ENCODE peak calls at places on chromosomes 13 and 19, in four cellular contexts. F is uterus, O is fibroblast of lung, I is HepG2. U is an unnamed sample. For H3K4me1, the result is how much of the 10 kb centered on the place peaks cover.

GRCh38 chr13:62473190-62473943 is 1057.7 kb upstream of the PCDH20 start:
- DNase-seq in F (no peak), O (no peak), I (no peak), U (no peak)

GRCh38 chr13:49020940-49021548 is 45.3 kb downstream of the FNDC3A start:
- DNase-seq in F (no peak), O (no peak), I (no peak), U (peak)

GRCh38 chr13:75145926-75146325 is 336.0 kb downstream of the TBC1D4 start:
- DNase-seq in F (no peak), O (peak), I (no peak), U (no peak)

GRCh38 chr13:30978981-30979956 is 46.8 kb downstream of the TEX26 start:
- DNase-seq in F (no peak), O (no peak), I (peak), U (peak)

GRCh38 chr13:48858122-48858521 is 117.6 kb upstream of the FNDC3A start:
- DNase-seq in F (no peak), O (no peak), I (no peak), U (no peak)

GRCh38 chr13:111210488-111210887 is 95.4 kb downstream of the ARHGEF7 start:
- DNase-seq in F (no peak), O (peak), I (no peak), U (peak)

GRCh38 chr19:32642771-32643170 is 32.2 kb downstream of the ANKRD27 start:
- DNase-seq in F (no peak), O (no peak), I (no peak), U (no peak)

GRCh38 chr13:36344886-36345437 is 1.2 kb downstream of the SPART start:
- DNase-seq in F (no peak), O (no peak), I (no peak), U (peak)

GRCh38 chr13:110354715-110355473 is 47.8 kb downstream of the COL4A2 start:
- DNase-seq in F (no peak), O (no peak), I (no peak), U (no peak)

GRCh38 chr19:35545855-35546381 is 492 bp downstream of the TMEM147 start:
- DNase-seq in F (peak), O (peak), I (no peak), U (no peak)

GRCh38 chr19:38401148-38401547 is 1.7 kb upstream of the FAM98C start:
- DNase-seq in F (no peak), O (no peak), I (peak), U (no peak)

GRCh38 chr13:77535448-77535847 is at the start of gene SCEL:
- DNase-seq in F (no peak), O (no peak), I (no peak), U (no peak)

GRCh38 chr13:55977436-55977835 is 1163.3 kb upstream of the PRR20A start:
- DNase-seq in F (no peak), O (no peak), I (no peak), U (no peak)

GRCh38 chr19:42370667-42371066 is 19.4 kb downstream of the CNFN start:
- DNase-seq in F (no peak), O (peak), I (no peak), U (no peak)

GRCh38 chr13:31747966-31748365 is 8.6 kb downstream of the RXFP2 start:
- DNase-seq in F (no peak), O (no peak), I (no peak), U (no peak)

GRCh38 chr13:113216165-113217056 is 7.0 kb downstream of the CUL4A start:
- DNase-seq in F (no peak), O (peak), I (peak), U (peak)

GRCh38 chr13:78596701-78597550 is 6.4 kb downstream of the POU4F1 start:
- DNase-seq in F (no peak), O (peak), I (no peak), U (peak)

GRCh38 chr13:30685987-30686386 is 49.4 kb upstream of the ALOX5AP start:
- DNase-seq in F (no peak), O (no peak), I (no peak), U (no peak)

GRCh38 chr19:31570718-31571117 is 221.5 kb upstream of the TSHZ3 start:
- DNase-seq in F (no peak), O (peak), I (no peak), U (no peak)

GRCh38 chr19:1315470-1316166 is 29.9 kb downstream of the EFNA2 start:
- DNase-seq in F (peak), O (peak), I (no peak), U (peak)

GRCh38 chr13:31051999-31052398 is 109.7 kb downstream of the HSPH1 start:
- DNase-seq in F (no peak), O (no peak), I (no peak), U (peak)

GRCh38 chr13:57633141-57633949 is 1.8 kb downstream of the PCDH17 start:
- DNase-seq in F (peak), O (peak), I (no peak), U (peak)

GRCh38 chr13:93559718-93560117 is 333.1 kb downstream of the GPC6 start:
- DNase-seq in F (no peak), O (peak), I (no peak), U (no peak)

GRCh38 chr19:5046339-5047039 is 77.6 kb downstream of the KDM4B start:
- DNase-seq in F (no peak), O (no peak), I (peak), U (no peak)

GRCh38 chr19:15187026-15188007 is 13.5 kb downstream of the NOTCH3 start:
- DNase-seq in F (no peak), O (no peak), I (no peak), U (no peak)

GRCh38 chr13:93248627-93249047 is 22.0 kb downstream of the GPC6 start:
- DNase-seq in F (no peak), O (no peak), I (peak), U (peak)

GRCh38 chr13:78875792-78876580 is 217.0 kb upstream of the OBI1 start:
- DNase-seq in F (no peak), O (no peak), I (no peak), U (peak)

GRCh38 chr13:48377857-48378256 is 35.1 kb downstream of the LPAR6 start:
- DNase-seq in F (no peak), O (no peak), I (no peak), U (no peak)

GRCh38 chr19:3517638-3518037 is 11.5 kb downstream of the FZR1 start:
- DNase-seq in F (no peak), O (no peak), I (no peak), U (no peak)
- H3K4me1 ChIP-seq in F (under half), O (under half), I (under half), U (under half)

GRCh38 chr19:51491586-51491985 is 10.0 kb downstream of the SIGLEC12 start:
- DNase-seq in F (no peak), O (no peak), I (no peak), U (no peak)
- H3K4me1 ChIP-seq in F (under half), O (under half), I (under half), U (under half)

DNA sequence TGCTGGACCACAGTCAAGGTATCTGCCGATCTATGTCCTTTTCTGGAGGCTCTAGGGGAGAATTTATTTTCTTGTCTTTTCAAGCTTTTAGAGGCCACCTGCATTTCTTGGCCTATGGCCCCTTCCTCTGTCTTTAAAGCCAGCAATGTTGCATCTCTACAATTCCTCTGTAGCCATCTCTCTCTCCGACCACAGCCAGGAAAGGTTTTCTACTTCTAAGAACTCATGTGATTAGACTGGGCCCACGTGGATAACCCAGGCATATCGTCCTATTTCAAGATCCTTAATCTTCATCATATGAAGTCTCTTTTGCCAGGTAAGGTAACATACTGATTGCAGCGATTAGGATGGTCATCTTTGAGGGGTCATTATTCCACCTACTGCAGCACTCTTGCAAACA is 43.4 kb upstream of the RGCC start:
- DNase-seq in F (no peak), O (no peak), I (no peak), U (no peak)
- H3K4me1 ChIP-seq in F (under half), O (under half), I (under half), U (under half)

GRCh38 chr19:17091758-17092333 is 16.3 kb downstream of the MYO9B start:
- DNase-seq in F (no peak), O (no peak), I (no peak), U (no peak)
- H3K4me1 ChIP-seq in F (under half), O (under half), I (under half), U (under half)

DNA sequence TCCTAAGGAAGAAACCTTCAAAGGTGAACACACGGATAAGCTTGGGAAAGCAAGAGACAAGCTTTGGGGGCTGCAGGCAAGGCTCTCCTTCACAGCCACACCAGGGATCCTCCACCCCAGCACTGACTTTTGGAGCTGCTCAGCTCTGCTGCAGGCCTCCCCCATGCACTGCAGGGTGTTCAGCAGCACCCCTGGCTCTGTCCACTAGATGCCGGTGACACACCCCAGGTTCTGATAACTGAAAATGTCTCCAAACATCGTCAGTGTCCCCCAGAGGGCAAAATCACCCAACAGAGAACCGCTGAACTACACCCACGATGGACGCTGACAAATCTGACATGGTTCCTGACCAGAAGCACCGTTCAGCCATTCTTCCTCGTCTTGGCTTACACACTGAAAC is 90.5 kb downstream of the STK24 start:
- DNase-seq in F (no peak), O (no peak), I (no peak), U (no peak)
- H3K4me1 ChIP-seq in F (under half), O (under half), I (half or more), U (half or more)

DNA sequence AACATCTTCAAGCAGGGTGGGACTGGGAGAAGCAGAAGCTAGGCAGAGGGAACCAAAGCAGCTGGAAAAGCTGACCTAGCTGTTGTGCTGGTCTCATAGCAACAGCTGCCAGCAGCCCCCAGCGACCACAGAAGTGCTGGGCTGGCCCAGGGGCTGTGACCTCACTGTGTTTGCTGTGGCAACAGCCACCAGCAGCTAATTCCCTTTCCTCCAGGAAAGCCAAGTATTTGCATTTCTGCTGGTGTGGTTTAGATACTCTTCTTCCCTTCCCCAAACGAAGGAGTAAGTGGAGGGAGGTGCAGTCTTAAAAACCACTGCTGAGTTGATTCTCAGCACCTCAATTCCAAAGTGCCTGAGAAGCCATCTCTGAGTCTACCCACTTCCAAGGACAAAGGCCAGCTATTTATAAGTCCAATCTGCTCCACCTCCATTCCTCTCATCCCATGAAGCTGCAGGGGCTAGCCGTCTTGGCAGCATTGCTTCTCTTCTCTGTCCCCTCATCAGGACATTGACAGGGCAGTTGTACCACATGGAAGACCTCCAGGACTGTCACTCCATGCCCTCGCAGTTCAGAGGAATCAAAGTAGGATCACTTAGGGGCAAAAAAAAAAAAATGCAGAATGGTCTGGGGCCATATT is 11.5 kb upstream of the CCDC97 start:
- DNase-seq in F (peak), O (peak), I (no peak), U (no peak)
- H3K4me1 ChIP-seq in F (under half), O (under half), I (under half), U (under half)

DNA sequence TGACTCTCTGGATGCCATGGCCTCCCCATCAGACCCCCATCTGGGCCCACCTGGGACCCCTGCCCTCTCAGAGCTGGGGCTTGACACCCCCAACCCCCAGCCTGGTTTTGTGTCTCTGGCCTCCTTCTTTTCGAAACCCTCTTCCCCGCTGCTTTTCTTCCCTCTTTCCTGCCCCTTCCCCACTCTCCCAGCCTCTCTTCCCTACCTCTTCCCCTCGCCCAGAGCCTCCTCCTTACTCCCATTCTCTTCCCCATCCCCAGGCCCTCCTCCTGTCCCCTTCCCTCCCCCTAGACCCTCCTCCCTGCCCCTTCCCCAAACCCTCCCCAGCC is 2.1 kb downstream of the TNFSF9 start:
- DNase-seq in F (no peak), O (no peak), I (no peak), U (no peak)
- H3K4me1 ChIP-seq in F (under half), O (under half), I (half or more), U (under half)

DNA sequence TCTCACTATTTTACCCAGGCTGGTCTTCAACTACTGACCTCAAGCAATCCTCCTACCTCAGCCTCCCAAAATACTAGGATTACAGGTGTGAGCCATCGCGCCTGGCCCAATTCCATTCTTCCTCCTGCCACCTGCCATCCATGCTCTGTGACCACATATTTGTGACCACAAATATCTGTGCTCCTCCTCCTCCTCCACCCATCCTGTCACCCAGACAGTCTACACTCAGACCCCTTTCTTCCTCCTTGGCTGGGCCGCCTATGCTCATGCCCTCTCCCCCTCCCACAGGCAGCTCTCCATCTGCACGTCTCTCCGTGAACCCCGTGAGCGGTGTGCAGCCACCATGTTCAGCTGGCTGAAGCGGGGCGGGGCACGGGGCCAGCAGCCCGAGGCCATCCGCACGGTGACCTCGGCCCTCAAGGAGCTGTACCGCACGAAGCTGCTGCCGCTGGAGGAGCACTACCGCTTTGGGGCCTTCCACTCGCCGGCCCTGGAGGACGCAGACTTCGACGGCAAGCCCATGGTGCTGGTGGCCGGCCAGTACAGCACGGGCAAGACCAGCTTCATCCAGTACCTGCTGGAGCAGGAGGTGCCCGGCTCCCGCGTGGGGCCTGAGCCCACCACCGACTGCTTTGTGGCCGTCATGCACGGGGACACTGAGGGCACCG is 3.2 kb downstream of the EHD2 start:
- DNase-seq in F (no peak), O (no peak), I (no peak), U (no peak)
- H3K4me1 ChIP-seq in F (under half), O (under half), I (half or more), U (under half)

GRCh38 chr19:19463348-19464117 is 51.8 kb downstream of the TSSK6 start:
- DNase-seq in F (peak), O (peak), I (no peak), U (no peak)
- H3K4me1 ChIP-seq in F (under half), O (half or more), I (under half), U (half or more)

GRCh38 chr13:106099765-106100164 is 435.7 kb downstream of the EFNB2 start:
- DNase-seq in F (no peak), O (no peak), I (no peak), U (peak)

GRCh38 chr13:106101201-106101600 is 434.3 kb downstream of the EFNB2 start:
- DNase-seq in F (no peak), O (no peak), I (no peak), U (no peak)

GRCh38 chr13:106102776-106103175 is 432.7 kb downstream of the EFNB2 start:
- DNase-seq in F (no peak), O (no peak), I (no peak), U (no peak)

GRCh38 chr13:106098778-106099177 is 436.7 kb downstream of the EFNB2 start:
- DNase-seq in F (no peak), O (no peak), I (no peak), U (peak)

DNA sequence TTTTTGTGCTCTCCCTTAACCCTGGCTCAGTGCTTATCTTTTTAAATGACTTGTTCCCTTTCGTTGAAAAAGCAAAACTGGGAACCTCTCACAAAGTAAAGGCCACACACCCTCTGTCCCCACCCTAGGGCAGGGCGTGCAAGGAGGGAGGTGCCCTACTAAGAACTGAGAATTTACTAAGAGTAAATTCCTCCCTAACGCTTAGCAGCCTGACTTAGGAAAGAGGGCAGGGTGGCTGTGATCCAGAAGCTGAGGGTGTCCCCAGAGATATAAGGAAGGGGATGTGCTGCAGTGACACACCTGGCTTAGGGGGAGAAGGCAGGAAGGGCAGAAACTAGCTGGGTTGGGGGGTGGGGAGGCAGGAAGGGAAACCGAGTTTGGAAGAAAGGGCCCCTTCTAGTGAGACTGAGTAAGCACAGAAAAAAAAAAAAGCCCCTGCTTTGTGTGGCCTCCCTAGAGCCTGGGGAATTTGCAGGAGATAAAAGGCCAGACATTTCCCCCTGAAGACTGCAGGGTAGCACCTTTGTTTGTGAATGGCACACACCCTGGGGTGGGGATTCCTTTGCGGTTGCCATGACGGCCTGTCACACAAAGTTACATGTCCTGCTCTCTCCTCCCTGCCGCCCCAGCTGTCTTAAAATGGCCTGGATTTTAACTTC is 435.1 kb downstream of the EFNB2 start:
- DNase-seq in F (no peak), O (no peak), I (no peak), U (peak)
- H3K4me1 ChIP-seq in F (under half), O (under half), I (under half), U (under half)

U was measured in neural progenitor cell.